ENCODE peak calls at places on chromosomes 3 and 15, in eight cellular contexts. L, K, I, O, Q, E, X and Z are unnamed samples.

GRCh38 chr3:134667461-134667860 is 16.6 kb upstream of the KY start:
- DNase-seq in L (no peak), K (no peak), I (no peak), O (no peak), Q (no peak), E (no peak), X (no peak), Z (no peak)

GRCh38 chr3:41489205-41489604 is 289.9 kb downstream of the CTNNB1 start:
- DNase-seq in L (peak; percentile 61), K (no peak), I (no peak), O (no peak), Q (no peak), E (no peak), X (no peak), Z (no peak)

GRCh38 chr3:139538733-139539132 is 809 bp downstream of the RBP1 start:
- DNase-seq in L (no peak), K (no peak), I (no peak), O (no peak), Q (no peak), E (no peak), X (peak; percentile 54), Z (peak; percentile 53)

GRCh38 chr3:106092792-106093191 is 224.0 kb upstream of the CBLB start:
- DNase-seq in L (no peak), K (no peak), I (no peak), O (no peak), Q (no peak), E (no peak), X (no peak), Z (no peak)

GRCh38 chr15:91795281-91795680 is 58.2 kb upstream of the SLCO3A1 start:
- DNase-seq in L (no peak), K (no peak), I (no peak), O (no peak), Q (no peak), E (no peak), X (no peak), Z (no peak)

GRCh38 chr3:75295013-75295412 is 369.1 kb upstream of the FRG2C start:
- DNase-seq in L (no peak), K (no peak), I (no peak), O (no peak), Q (no peak), E (no peak), X (no peak), Z (no peak)

GRCh38 chr15:25093455-25094029 is 138.8 kb downstream of the SNRPN start:
- DNase-seq in L (no peak), K (no peak), I (no peak), O (no peak), Q (no peak), E (no peak), X (no peak), Z (no peak)

GRCh38 chr15:85597155-85597815 is 197.4 kb downstream of the KLHL25 start:
- DNase-seq in L (no peak), K (no peak), I (no peak), O (no peak), Q (no peak), E (no peak), X (no peak), Z (no peak)

GRCh38 chr3:31772155-31772761 is 208.8 kb downstream of the OSBPL10 start:
- DNase-seq in L (no peak), K (no peak), I (no peak), O (no peak), Q (no peak), E (peak; percentile 18), X (no peak), Z (no peak)

GRCh38 chr3:169838511-169838910 is 25.8 kb upstream of the LRRC34 start:
- DNase-seq in L (no peak), K (no peak), I (no peak), O (no peak), Q (no peak), E (no peak), X (no peak), Z (no peak)

GRCh38 chr15:79089331-79089889 is 1.2 kb downstream of the RASGRF1 start:
- DNase-seq in L (no peak), K (no peak), I (no peak), O (no peak), Q (no peak), E (no peak), X (peak; percentile 77), Z (no peak)

GRCh38 chr15:38674440-38674839 is 109.8 kb upstream of the RASGRP1 start:
- DNase-seq in L (no peak), K (no peak), I (no peak), O (no peak), Q (no peak), E (no peak), X (no peak), Z (no peak)

GRCh38 chr3:58526124-58526957 is 10.6 kb downstream of the ACOX2 start:
- DNase-seq in L (peak; percentile 79), K (no peak), I (no peak), O (peak; percentile 61), Q (peak; percentile 87), E (no peak), X (peak; percentile 34), Z (no peak)

GRCh38 chr3:137970914-137971831 is 38.8 kb upstream of the CLDN18 start:
- DNase-seq in L (peak; percentile 83), K (peak; percentile 28), I (peak; percentile 31), O (peak; percentile 63), Q (peak; percentile 67), E (peak; percentile 66), X (peak; percentile 93), Z (peak; percentile 85)

GRCh38 chr3:172152294-172152649 is 112.9 kb downstream of the FNDC3B start:
- DNase-seq in L (no peak), K (no peak), I (no peak), O (no peak), Q (no peak), E (no peak), X (no peak), Z (no peak)

GRCh38 chr3:48532271-48532973 is 24.2 kb downstream of the PFKFB4 start:
- DNase-seq in L (no peak), K (no peak), I (no peak), O (no peak), Q (no peak), E (no peak), X (no peak), Z (no peak)

GRCh38 chr15:34055868-34056595 is 17.0 kb upstream of the AVEN start:
- DNase-seq in L (no peak), K (no peak), I (no peak), O (peak; percentile 70), Q (peak; percentile 48), E (no peak), X (no peak), Z (no peak)